ENCODE peak calls at places on chromosomes 11 and 22, in seven cellular contexts. One of them, this sample, is unnamed.

GRCh38 chr22:25402501-25403283 is 161.8 kb upstream of the GRK3 start:
- DNase-seq in H9: no peak
- DNase-seq in IMR-90: peak; percentile 59
- DNase-seq in neuronal stem cell: no peak
- DNase-seq in H1: no peak
- DNase-seq in mesenchymal stem cell: peak; percentile 36
- DNase-seq in trophoblast cell: no peak
- DNase-seq in this sample: peak; percentile 63

GRCh38 chr11:120748485-120748814 is 236.9 kb downstream of the GRIK4 start:
- DNase-seq in H9: no peak
- DNase-seq in IMR-90: no peak
- DNase-seq in neuronal stem cell: no peak
- DNase-seq in H1: no peak
- DNase-seq in mesenchymal stem cell: no peak
- DNase-seq in trophoblast cell: no peak
- DNase-seq in this sample: peak; percentile 57

GRCh38 chr11:27391336-27392015 is 28.5 kb upstream of the CCDC34 start:
- DNase-seq in H9: no peak
- DNase-seq in IMR-90: no peak
- DNase-seq in neuronal stem cell: peak; percentile 24
- DNase-seq in H1: no peak
- DNase-seq in mesenchymal stem cell: peak; percentile 16
- DNase-seq in trophoblast cell: no peak
- DNase-seq in this sample: no peak

GRCh38 chr22:30314918-30315317 is 11.8 kb downstream of the TBC1D10A start:
- DNase-seq in H9: no peak
- DNase-seq in IMR-90: peak; percentile 67
- DNase-seq in neuronal stem cell: no peak
- DNase-seq in H1: no peak
- DNase-seq in mesenchymal stem cell: peak; percentile 68
- DNase-seq in trophoblast cell: peak; percentile 76
- DNase-seq in this sample: peak; percentile 31

GRCh38 chr11:100855466-100856067 is 168.5 kb downstream of the ARHGAP42 start:
- DNase-seq in H9: no peak
- DNase-seq in IMR-90: peak; percentile 68
- DNase-seq in neuronal stem cell: no peak
- DNase-seq in H1: no peak
- DNase-seq in mesenchymal stem cell: peak; percentile 66
- DNase-seq in trophoblast cell: no peak
- DNase-seq in this sample: peak; percentile 67

GRCh38 chr11:128341767-128342318 is 245.5 kb downstream of the ETS1 start:
- DNase-seq in H9: no peak
- DNase-seq in IMR-90: no peak
- DNase-seq in neuronal stem cell: no peak
- DNase-seq in H1: no peak
- DNase-seq in mesenchymal stem cell: no peak
- DNase-seq in trophoblast cell: no peak
- DNase-seq in this sample: no peak

GRCh38 chr11:64489831-64490441 is 101.1 kb upstream of the SLC22A12 start:
- DNase-seq in H9: peak; percentile 78
- DNase-seq in IMR-90: peak; percentile 7
- DNase-seq in neuronal stem cell: peak; percentile 77
- DNase-seq in H1: peak; percentile 5
- DNase-seq in mesenchymal stem cell: peak; percentile 14
- DNase-seq in trophoblast cell: peak; percentile 47
- DNase-seq in this sample: peak; percentile 62

GRCh38 chr22:38073150-38074130 is 10.5 kb downstream of the SLC16A8 start:
- DNase-seq in H9: no peak
- DNase-seq in IMR-90: no peak
- DNase-seq in neuronal stem cell: no peak
- DNase-seq in H1: no peak
- DNase-seq in mesenchymal stem cell: no peak
- DNase-seq in trophoblast cell: no peak
- DNase-seq in this sample: no peak

GRCh38 chr11:33344611-33345010 is 87.4 kb downstream of the HIPK3 start:
- DNase-seq in H9: no peak
- DNase-seq in IMR-90: peak; percentile 18
- DNase-seq in neuronal stem cell: no peak
- DNase-seq in H1: no peak
- DNase-seq in mesenchymal stem cell: no peak
- DNase-seq in trophoblast cell: no peak
- DNase-seq in this sample: no peak

GRCh38 chr11:797300-798092 is 585 bp downstream of the SLC25A22 start:
- DNase-seq in H9: peak; percentile 81
- DNase-seq in IMR-90: peak; percentile 84
- DNase-seq in neuronal stem cell: peak; percentile 68
- DNase-seq in H1: no peak
- DNase-seq in mesenchymal stem cell: peak; percentile 96
- DNase-seq in trophoblast cell: no peak
- DNase-seq in this sample: peak; percentile 80

GRCh38 chr11:68010058-68011041 is at the start of gene ALDH3B1:
- DNase-seq in H9: peak; percentile 62
- DNase-seq in IMR-90: peak; percentile 70
- DNase-seq in neuronal stem cell: no peak
- DNase-seq in H1: no peak
- DNase-seq in mesenchymal stem cell: peak; percentile 94
- DNase-seq in trophoblast cell: peak; percentile 94
- DNase-seq in this sample: peak; percentile 71

GRCh38 chr22:47535681-47536080 is 773.2 kb downstream of the TBC1D22A start:
- DNase-seq in H9: no peak
- DNase-seq in IMR-90: no peak
- DNase-seq in neuronal stem cell: no peak
- DNase-seq in H1: no peak
- DNase-seq in mesenchymal stem cell: no peak
- DNase-seq in trophoblast cell: no peak
- DNase-seq in this sample: no peak

GRCh38 chr22:50010676-50011446 is 1.7 kb downstream of the IL17REL start:
- DNase-seq in H9: peak; percentile 32
- DNase-seq in IMR-90: no peak
- DNase-seq in neuronal stem cell: no peak
- DNase-seq in H1: no peak
- DNase-seq in mesenchymal stem cell: no peak
- DNase-seq in trophoblast cell: no peak
- DNase-seq in this sample: no peak

GRCh38 chr22:29041408-29041807 is 20.2 kb downstream of the C22orf31 start:
- DNase-seq in H9: no peak
- DNase-seq in IMR-90: peak; percentile 82
- DNase-seq in neuronal stem cell: no peak
- DNase-seq in H1: no peak
- DNase-seq in mesenchymal stem cell: peak; percentile 72
- DNase-seq in trophoblast cell: no peak
- DNase-seq in this sample: no peak

GRCh38 chr11:83374311-83374710 is 88.1 kb upstream of the CCDC90B start:
- DNase-seq in H9: no peak
- DNase-seq in IMR-90: no peak
- DNase-seq in neuronal stem cell: no peak
- DNase-seq in H1: no peak
- DNase-seq in mesenchymal stem cell: no peak
- DNase-seq in trophoblast cell: no peak
- DNase-seq in this sample: no peak

GRCh38 chr22:24514241-24515024 is 19.3 kb downstream of the UPB1 start:
- DNase-seq in H9: no peak
- DNase-seq in IMR-90: no peak
- DNase-seq in neuronal stem cell: no peak
- DNase-seq in H1: no peak
- DNase-seq in mesenchymal stem cell: no peak
- DNase-seq in trophoblast cell: no peak
- DNase-seq in this sample: no peak

GRCh38 chr11:17163296-17163695 is 44.5 kb downstream of the PIK3C2A start:
- DNase-seq in H9: no peak
- DNase-seq in IMR-90: no peak
- DNase-seq in neuronal stem cell: no peak
- DNase-seq in H1: no peak
- DNase-seq in mesenchymal stem cell: no peak
- DNase-seq in trophoblast cell: no peak
- DNase-seq in this sample: no peak
- H3K9ac ChIP-seq in H9: no peak overlapping the region
- H3K9ac ChIP-seq in IMR-90: no peak overlapping the region
- H3K9ac ChIP-seq in neuronal stem cell: no peak overlapping the region
- H3K9ac ChIP-seq in H1: no peak overlapping the region
- H3K9ac ChIP-seq in mesenchymal stem cell: no peak overlapping the region
- H3K9ac ChIP-seq in trophoblast cell: no peak overlapping the region
- H3K9ac ChIP-seq in this sample: no peak overlapping the region

GRCh38 chr11:29002816-29003215 is 894.6 kb downstream of the METTL15 start:
- DNase-seq in H9: no peak
- DNase-seq in IMR-90: no peak
- DNase-seq in neuronal stem cell: no peak
- DNase-seq in H1: no peak
- DNase-seq in mesenchymal stem cell: no peak
- DNase-seq in trophoblast cell: no peak
- DNase-seq in this sample: no peak

GRCh38 chr11:29005401-29005980 is 897.3 kb downstream of the METTL15 start:
- DNase-seq in H9: peak; percentile 39
- DNase-seq in IMR-90: no peak
- DNase-seq in neuronal stem cell: no peak
- DNase-seq in H1: no peak
- DNase-seq in mesenchymal stem cell: no peak
- DNase-seq in trophoblast cell: no peak
- DNase-seq in this sample: peak; percentile 57

GRCh38 chr11:28999620-29000019 is 891.4 kb downstream of the METTL15 start:
- DNase-seq in H9: no peak
- DNase-seq in IMR-90: no peak
- DNase-seq in neuronal stem cell: no peak
- DNase-seq in H1: no peak
- DNase-seq in mesenchymal stem cell: no peak
- DNase-seq in trophoblast cell: no peak
- DNase-seq in this sample: peak; percentile 11
- H3K4ac ChIP-seq in H9: no peak overlapping the region
- H3K4ac ChIP-seq in IMR-90: peak overlapping the region; percentile 53
- H3K4ac ChIP-seq in neuronal stem cell: no peak overlapping the region
- H3K4ac ChIP-seq in H1: no peak overlapping the region
- H3K4ac ChIP-seq in mesenchymal stem cell: no peak overlapping the region
- H3K4ac ChIP-seq in trophoblast cell: no peak overlapping the region
- H3K4ac ChIP-seq in this sample: no peak overlapping the region

GRCh38 chr22:40123387-40123786 is 54.3 kb upstream of the TNRC6B start:
- DNase-seq in H9: no peak
- DNase-seq in IMR-90: no peak
- DNase-seq in neuronal stem cell: no peak
- DNase-seq in H1: no peak
- DNase-seq in mesenchymal stem cell: no peak
- DNase-seq in trophoblast cell: peak; percentile 82
- DNase-seq in this sample: peak; percentile 25

DNA sequence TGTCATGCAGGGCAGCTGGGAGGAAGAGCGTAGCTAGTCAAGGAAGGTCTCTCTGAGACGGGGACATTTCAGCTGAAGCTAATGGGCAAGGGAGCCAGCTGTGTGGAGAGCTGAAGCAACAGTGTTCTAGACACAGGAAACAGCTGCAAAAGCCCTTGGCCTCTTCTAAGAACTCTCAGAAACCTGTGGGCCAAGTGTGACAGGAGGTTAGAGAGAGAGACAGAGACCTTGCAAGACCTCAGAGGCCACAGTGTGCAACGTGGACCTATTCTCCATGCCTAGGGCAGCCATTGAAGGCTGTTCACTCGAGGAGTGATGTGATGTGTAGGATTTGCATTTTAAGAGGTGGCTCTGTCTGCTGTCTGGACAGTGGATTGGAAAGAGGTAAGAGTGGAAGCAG is 48.7 kb upstream of the TNRC6B start:
- DNase-seq in H9: no peak
- DNase-seq in IMR-90: no peak
- DNase-seq in neuronal stem cell: no peak
- DNase-seq in H1: no peak
- DNase-seq in mesenchymal stem cell: no peak
- DNase-seq in trophoblast cell: no peak
- DNase-seq in this sample: no peak
- H3K9ac ChIP-seq in H9: no peak overlapping the region
- H3K9ac ChIP-seq in IMR-90: no peak overlapping the region
- H3K9ac ChIP-seq in neuronal stem cell: no peak overlapping the region
- H3K9ac ChIP-seq in H1: no peak overlapping the region
- H3K9ac ChIP-seq in mesenchymal stem cell: no peak overlapping the region
- H3K9ac ChIP-seq in trophoblast cell: no peak overlapping the region
- H3K9ac ChIP-seq in this sample: no peak overlapping the region

GRCh38 chr11:85472953-85473352 is 154.2 kb downstream of the DLG2 start:
- DNase-seq in H9: peak; percentile 79
- DNase-seq in IMR-90: no peak
- DNase-seq in neuronal stem cell: no peak
- DNase-seq in H1: no peak
- DNase-seq in mesenchymal stem cell: no peak
- DNase-seq in trophoblast cell: no peak
- DNase-seq in this sample: no peak
- H3K4ac ChIP-seq in H9: no peak overlapping the region
- H3K4ac ChIP-seq in IMR-90: no peak overlapping the region
- H3K4ac ChIP-seq in neuronal stem cell: no peak overlapping the region
- H3K4ac ChIP-seq in H1: no peak overlapping the region
- H3K4ac ChIP-seq in mesenchymal stem cell: no peak overlapping the region
- H3K4ac ChIP-seq in trophoblast cell: no peak overlapping the region
- H3K4ac ChIP-seq in this sample: no peak overlapping the region

DNA sequence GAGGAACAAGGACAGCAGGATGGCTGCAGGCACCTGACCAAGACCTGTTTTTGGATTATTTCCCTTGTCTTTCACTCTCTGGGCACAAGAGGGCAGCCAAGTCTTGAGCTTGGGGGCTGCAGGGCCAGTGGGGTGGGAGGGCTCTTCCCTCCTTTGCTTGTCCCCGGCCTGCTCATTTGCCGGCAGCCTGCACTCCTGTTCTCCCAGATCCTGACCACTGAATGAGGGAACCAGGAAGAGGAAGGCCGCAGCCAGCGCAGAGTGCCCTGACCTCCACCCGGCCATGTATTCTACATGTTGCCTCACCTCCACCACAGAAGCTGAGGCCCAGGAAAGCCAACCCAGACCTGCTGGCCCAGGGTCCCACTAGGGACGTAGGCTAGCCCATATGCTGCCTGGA is 15.5 kb upstream of the NNMT start:
- DNase-seq in H9: peak; percentile 92
- DNase-seq in IMR-90: peak; percentile 85
- DNase-seq in neuronal stem cell: peak; percentile 66
- DNase-seq in H1: peak; percentile 85
- DNase-seq in mesenchymal stem cell: peak; percentile 94
- DNase-seq in trophoblast cell: peak; percentile 67
- DNase-seq in this sample: peak; percentile 92
- H3K9ac ChIP-seq in H9: no peak overlapping the region
- H3K9ac ChIP-seq in IMR-90: peak overlapping the region; percentile 32
- H3K9ac ChIP-seq in neuronal stem cell: no peak overlapping the region
- H3K9ac ChIP-seq in H1: no peak overlapping the region
- H3K9ac ChIP-seq in mesenchymal stem cell: peak overlapping the region; percentile 82
- H3K9ac ChIP-seq in trophoblast cell: no peak overlapping the region
- H3K9ac ChIP-seq in this sample: peak overlapping the region; percentile 39

GRCh38 chr22:45965565-45965962 is 11.4 kb downstream of the WNT7B start:
- DNase-seq in H9: no peak
- DNase-seq in IMR-90: no peak
- DNase-seq in neuronal stem cell: no peak
- DNase-seq in H1: no peak
- DNase-seq in mesenchymal stem cell: no peak
- DNase-seq in trophoblast cell: no peak
- DNase-seq in this sample: no peak
- H3K4ac ChIP-seq in H9: no peak overlapping the region
- H3K4ac ChIP-seq in IMR-90: no peak overlapping the region
- H3K4ac ChIP-seq in neuronal stem cell: no peak overlapping the region
- H3K4ac ChIP-seq in H1: no peak overlapping the region
- H3K4ac ChIP-seq in mesenchymal stem cell: no peak overlapping the region
- H3K4ac ChIP-seq in trophoblast cell: no peak overlapping the region
- H3K4ac ChIP-seq in this sample: no peak overlapping the region